ENCODE peak calls at places on chromosome 19, in five cellular contexts. One of them, this sample, is unnamed.

GRCh38 chr19:6062274-6062673 is 48.0 kb downstream of the RFX2 start:
- DNase-seq in CD4-positive, CD25-positive, alpha-beta regulatory T cell: peak; percentile 67
- DNase-seq in body of pancreas: no peak
- DNase-seq in GM23248: peak; percentile 45
- DNase-seq in cardiac muscle cell: no peak
- DNase-seq in this sample: peak; percentile 51

GRCh38 chr19:37999309-38000213 is 92.6 kb downstream of the SIPA1L3 start:
- DNase-seq in CD4-positive, CD25-positive, alpha-beta regulatory T cell: no peak
- DNase-seq in body of pancreas: no peak
- DNase-seq in GM23248: peak; percentile 97
- DNase-seq in cardiac muscle cell: no peak
- DNase-seq in this sample: peak; percentile 98

GRCh38 chr19:1261512-1261862 is 7.6 kb upstream of the CIRBP start:
- DNase-seq in CD4-positive, CD25-positive, alpha-beta regulatory T cell: peak; percentile 49
- DNase-seq in body of pancreas: no peak
- DNase-seq in GM23248: peak; percentile 63
- DNase-seq in cardiac muscle cell: no peak
- DNase-seq in this sample: no peak

GRCh38 chr19:38290631-38291147 is 13.4 kb upstream of the C19orf33 start:
- DNase-seq in CD4-positive, CD25-positive, alpha-beta regulatory T cell: no peak
- DNase-seq in body of pancreas: peak; percentile 85
- DNase-seq in GM23248: peak; percentile 98
- DNase-seq in cardiac muscle cell: no peak
- DNase-seq in this sample: peak; percentile 67

GRCh38 chr19:952049-952679 is 26.3 kb downstream of the ARID3A start:
- DNase-seq in CD4-positive, CD25-positive, alpha-beta regulatory T cell: no peak
- DNase-seq in body of pancreas: no peak
- DNase-seq in GM23248: no peak
- DNase-seq in cardiac muscle cell: peak; percentile 6
- DNase-seq in this sample: no peak

GRCh38 chr19:31502536-31503170 is 153.4 kb upstream of the TSHZ3 start:
- DNase-seq in CD4-positive, CD25-positive, alpha-beta regulatory T cell: no peak
- DNase-seq in body of pancreas: no peak
- DNase-seq in GM23248: no peak
- DNase-seq in cardiac muscle cell: no peak
- DNase-seq in this sample: no peak

GRCh38 chr19:14218615-14219330 is 12.8 kb upstream of the ADGRL1 start:
- DNase-seq in CD4-positive, CD25-positive, alpha-beta regulatory T cell: no peak
- DNase-seq in body of pancreas: no peak
- DNase-seq in GM23248: peak; percentile 40
- DNase-seq in cardiac muscle cell: no peak
- DNase-seq in this sample: peak; percentile 38

GRCh38 chr19:996051-996838 is 4.0 kb upstream of the GRIN3B start:
- DNase-seq in CD4-positive, CD25-positive, alpha-beta regulatory T cell: peak; percentile 51
- DNase-seq in body of pancreas: peak; percentile 52
- DNase-seq in GM23248: peak; percentile 84
- DNase-seq in cardiac muscle cell: no peak
- DNase-seq in this sample: peak; percentile 50

GRCh38 chr19:45306522-45307027 is 16.1 kb downstream of the CKM start:
- DNase-seq in CD4-positive, CD25-positive, alpha-beta regulatory T cell: no peak
- DNase-seq in body of pancreas: no peak
- DNase-seq in GM23248: no peak
- DNase-seq in cardiac muscle cell: peak; percentile 62
- DNase-seq in this sample: no peak

GRCh38 chr19:13537454-13537853 is 31.2 kb upstream of the CACNA1A start:
- DNase-seq in CD4-positive, CD25-positive, alpha-beta regulatory T cell: no peak
- DNase-seq in body of pancreas: no peak
- DNase-seq in GM23248: no peak
- DNase-seq in cardiac muscle cell: no peak
- DNase-seq in this sample: no peak

GRCh38 chr19:14416743-14417214 is 2.4 kb downstream of the DDX39A start:
- DNase-seq in CD4-positive, CD25-positive, alpha-beta regulatory T cell: no peak
- DNase-seq in body of pancreas: no peak
- DNase-seq in GM23248: peak; percentile 70
- DNase-seq in cardiac muscle cell: no peak
- DNase-seq in this sample: peak; percentile 41

GRCh38 chr19:33758541-33759013 is 38.1 kb upstream of the KCTD15 start:
- DNase-seq in CD4-positive, CD25-positive, alpha-beta regulatory T cell: no peak
- DNase-seq in body of pancreas: no peak
- DNase-seq in GM23248: no peak
- DNase-seq in cardiac muscle cell: peak; percentile 26
- DNase-seq in this sample: no peak

GRCh38 chr19:17871878-17872250 is at the start of gene SLC5A5:
- DNase-seq in CD4-positive, CD25-positive, alpha-beta regulatory T cell: peak; percentile 45
- DNase-seq in body of pancreas: no peak
- DNase-seq in GM23248: no peak
- DNase-seq in cardiac muscle cell: no peak
- DNase-seq in this sample: no peak

GRCh38 chr19:50741179-50741933 is 18.2 kb downstream of the CLEC11A start:
- DNase-seq in CD4-positive, CD25-positive, alpha-beta regulatory T cell: no peak
- DNase-seq in body of pancreas: no peak
- DNase-seq in GM23248: no peak
- DNase-seq in cardiac muscle cell: no peak
- DNase-seq in this sample: no peak

GRCh38 chr19:45136507-45137178 is 24.1 kb downstream of the NKPD1 start:
- DNase-seq in CD4-positive, CD25-positive, alpha-beta regulatory T cell: no peak
- DNase-seq in body of pancreas: no peak
- DNase-seq in GM23248: no peak
- DNase-seq in cardiac muscle cell: no peak
- DNase-seq in this sample: no peak

GRCh38 chr19:13195678-13196077 is 45.5 kb downstream of the IER2 start:
- DNase-seq in CD4-positive, CD25-positive, alpha-beta regulatory T cell: peak; percentile 73
- DNase-seq in body of pancreas: peak; percentile 83
- DNase-seq in GM23248: no peak
- DNase-seq in cardiac muscle cell: peak; percentile 61
- DNase-seq in this sample: no peak

GRCh38 chr19:58252102-58252685 is 23.5 kb downstream of the ZNF544 start:
- DNase-seq in CD4-positive, CD25-positive, alpha-beta regulatory T cell: peak; percentile 19
- DNase-seq in body of pancreas: no peak
- DNase-seq in GM23248: no peak
- DNase-seq in cardiac muscle cell: no peak
- DNase-seq in this sample: no peak

GRCh38 chr19:1251503-1252220 is 3.3 kb downstream of the MIDN start:
- DNase-seq in CD4-positive, CD25-positive, alpha-beta regulatory T cell: peak; percentile 85
- DNase-seq in body of pancreas: peak; percentile 76
- DNase-seq in GM23248: no peak
- DNase-seq in cardiac muscle cell: no peak
- DNase-seq in this sample: peak; percentile 37

GRCh38 chr19:18833141-18833476 is 1.4 kb downstream of the UPF1 start:
- DNase-seq in CD4-positive, CD25-positive, alpha-beta regulatory T cell: no peak
- DNase-seq in body of pancreas: no peak
- DNase-seq in GM23248: peak; percentile 51
- DNase-seq in cardiac muscle cell: no peak
- DNase-seq in this sample: no peak

GRCh38 chr19:35995655-35995993 is 636 bp downstream of the SDHAF1 start:
- DNase-seq in CD4-positive, CD25-positive, alpha-beta regulatory T cell: peak; percentile 67
- DNase-seq in body of pancreas: peak; percentile 58
- DNase-seq in GM23248: peak; percentile 72
- DNase-seq in cardiac muscle cell: peak; percentile 65
- DNase-seq in this sample: peak; percentile 25

GRCh38 chr19:49690656-49691242 is at the start of gene CPT1C:
- DNase-seq in CD4-positive, CD25-positive, alpha-beta regulatory T cell: peak; percentile 63
- DNase-seq in body of pancreas: peak; percentile 80
- DNase-seq in GM23248: peak; percentile 91
- DNase-seq in cardiac muscle cell: peak; percentile 84
- DNase-seq in this sample: peak; percentile 74

GRCh38 chr19:53224606-53225005 is 30.1 kb downstream of the ZNF677 start:
- DNase-seq in CD4-positive, CD25-positive, alpha-beta regulatory T cell: no peak
- DNase-seq in body of pancreas: no peak
- DNase-seq in GM23248: no peak
- DNase-seq in cardiac muscle cell: no peak
- DNase-seq in this sample: no peak

GRCh38 chr19:56840452-56841193 is at the start of the genes PEG3 and ZIM2:
- DNase-seq in CD4-positive, CD25-positive, alpha-beta regulatory T cell: no peak
- DNase-seq in body of pancreas: peak; percentile 32
- DNase-seq in GM23248: peak; percentile 35
- DNase-seq in cardiac muscle cell: no peak
- DNase-seq in this sample: no peak

GRCh38 chr19:51478381-51479285 is at the start of gene CEACAM18:
- DNase-seq in CD4-positive, CD25-positive, alpha-beta regulatory T cell: no peak
- DNase-seq in body of pancreas: no peak
- DNase-seq in GM23248: no peak
- DNase-seq in cardiac muscle cell: no peak
- DNase-seq in this sample: no peak

GRCh38 chr19:50909240-50910070 is 1.7 kb downstream of the KLK4 start:
- DNase-seq in CD4-positive, CD25-positive, alpha-beta regulatory T cell: peak; percentile 7
- DNase-seq in body of pancreas: peak; percentile 43
- DNase-seq in GM23248: peak; percentile 58
- DNase-seq in cardiac muscle cell: peak; percentile 87
- DNase-seq in this sample: no peak

GRCh38 chr19:57465680-57466381 is 8.9 kb upstream of the VN1R1 start:
- DNase-seq in CD4-positive, CD25-positive, alpha-beta regulatory T cell: peak; percentile 57
- DNase-seq in body of pancreas: no peak
- DNase-seq in GM23248: peak; percentile 65
- DNase-seq in cardiac muscle cell: no peak
- DNase-seq in this sample: peak; percentile 30

GRCh38 chr19:42846597-42846996 is 32.9 kb downstream of the PSG1 start:
- DNase-seq in CD4-positive, CD25-positive, alpha-beta regulatory T cell: no peak
- DNase-seq in body of pancreas: no peak
- DNase-seq in GM23248: peak; percentile 62
- DNase-seq in cardiac muscle cell: no peak
- DNase-seq in this sample: no peak

GRCh38 chr19:789473-790052 is 7.7 kb upstream of the PTBP1 start:
- DNase-seq in CD4-positive, CD25-positive, alpha-beta regulatory T cell: no peak
- DNase-seq in body of pancreas: no peak
- DNase-seq in GM23248: peak; percentile 23
- DNase-seq in cardiac muscle cell: peak; percentile 54
- DNase-seq in this sample: no peak

GRCh38 chr19:8452446-8453123 is 7.8 kb downstream of the HNRNPM start:
- DNase-seq in CD4-positive, CD25-positive, alpha-beta regulatory T cell: no peak
- DNase-seq in body of pancreas: no peak
- DNase-seq in GM23248: no peak
- DNase-seq in cardiac muscle cell: no peak
- DNase-seq in this sample: no peak

GRCh38 chr19:8453616-8454015 is 8.8 kb downstream of the HNRNPM start:
- DNase-seq in CD4-positive, CD25-positive, alpha-beta regulatory T cell: no peak
- DNase-seq in body of pancreas: no peak
- DNase-seq in GM23248: no peak
- DNase-seq in cardiac muscle cell: no peak
- DNase-seq in this sample: no peak

GRCh38 chr19:8451377-8451776 is 6.6 kb downstream of the HNRNPM start:
- DNase-seq in CD4-positive, CD25-positive, alpha-beta regulatory T cell: no peak
- DNase-seq in body of pancreas: no peak
- DNase-seq in GM23248: no peak
- DNase-seq in cardiac muscle cell: no peak
- DNase-seq in this sample: no peak

GRCh38 chr19:8449830-8450229 is 5.1 kb downstream of the HNRNPM start:
- DNase-seq in CD4-positive, CD25-positive, alpha-beta regulatory T cell: no peak
- DNase-seq in body of pancreas: peak; percentile 29
- DNase-seq in GM23248: no peak
- DNase-seq in cardiac muscle cell: no peak
- DNase-seq in this sample: no peak

DNA sequence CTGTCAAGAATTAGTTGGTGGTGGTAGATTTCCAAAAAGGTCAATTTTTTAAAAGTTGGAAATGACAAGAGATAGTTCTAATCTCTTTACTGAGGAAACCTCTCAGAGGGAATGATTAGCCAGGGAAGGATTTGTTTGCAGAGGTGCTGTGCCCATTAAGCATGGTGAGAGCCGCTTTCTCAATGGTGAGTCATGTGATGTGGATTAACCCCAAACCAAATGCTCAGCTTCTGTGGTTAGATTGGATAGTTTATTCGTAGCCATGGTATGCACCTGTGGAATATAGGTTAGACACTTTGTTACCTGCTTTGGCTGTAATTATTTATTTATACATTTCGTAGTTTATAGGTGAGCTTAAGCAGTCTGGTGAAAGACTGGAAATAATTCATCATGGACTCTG is 7.1 kb downstream of the HNRNPM start:
- DNase-seq in CD4-positive, CD25-positive, alpha-beta regulatory T cell: no peak
- DNase-seq in body of pancreas: no peak
- DNase-seq in GM23248: peak; percentile 82
- DNase-seq in cardiac muscle cell: no peak
- DNase-seq in this sample: peak; percentile 52
- H3K4me3 ChIP-seq in CD4-positive, CD25-positive, alpha-beta regulatory T cell: peak overlapping the region; percentile 47
- H3K4me3 ChIP-seq in body of pancreas: no peak overlapping the region
- H3K4me3 ChIP-seq in GM23248: no peak overlapping the region
- H3K4me3 ChIP-seq in cardiac muscle cell: no peak overlapping the region
- H3K4me3 ChIP-seq in this sample: no peak overlapping the region

DNA sequence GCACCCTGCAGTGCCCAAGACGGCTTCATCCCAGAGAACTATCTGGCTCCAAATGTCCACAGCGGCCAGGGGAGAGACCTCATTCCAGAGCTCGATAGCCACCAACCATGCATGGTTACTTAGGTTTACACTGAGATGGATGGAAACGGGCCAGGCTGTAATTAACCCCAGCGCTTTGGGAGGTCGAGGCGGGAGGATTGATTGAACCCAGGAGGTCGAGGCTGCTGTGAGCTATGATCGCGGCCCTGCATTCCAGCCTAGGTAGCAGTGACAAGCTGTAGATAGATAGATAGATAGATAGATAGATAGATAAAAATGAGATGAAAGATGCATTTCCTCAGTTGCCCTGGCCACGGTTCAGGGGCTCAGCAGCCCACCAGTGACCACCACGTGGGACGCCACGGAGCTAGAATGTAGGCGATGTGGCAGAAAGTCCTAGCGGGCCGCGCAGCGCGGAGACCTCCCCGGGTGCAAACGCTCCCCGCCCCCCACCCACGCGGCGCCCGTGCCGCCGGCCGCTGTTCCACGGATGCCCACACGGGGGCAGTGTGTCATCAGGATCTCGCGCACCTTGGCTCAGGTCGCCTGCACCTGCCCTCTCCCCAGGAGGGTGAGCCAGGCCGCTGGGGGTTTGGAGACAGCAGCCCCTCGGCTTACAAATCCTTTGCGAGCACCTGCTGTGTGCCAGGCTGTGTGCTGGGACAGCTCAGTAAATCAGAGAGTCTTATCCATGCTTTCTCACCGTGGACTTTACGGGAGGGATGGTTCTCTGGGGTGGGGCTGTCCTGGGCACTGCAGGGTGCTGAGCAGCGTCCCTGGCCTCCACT is 13.5 kb upstream of the TLE5 start:
- DNase-seq in CD4-positive, CD25-positive, alpha-beta regulatory T cell: peak; percentile 63
- DNase-seq in body of pancreas: peak; percentile 75
- DNase-seq in GM23248: peak; percentile 55
- DNase-seq in cardiac muscle cell: peak; percentile 61
- DNase-seq in this sample: no peak
- H3K4me3 ChIP-seq in CD4-positive, CD25-positive, alpha-beta regulatory T cell: no peak overlapping the region
- H3K4me3 ChIP-seq in body of pancreas: no peak overlapping the region
- H3K4me3 ChIP-seq in GM23248: peak overlapping the region; percentile 33
- H3K4me3 ChIP-seq in cardiac muscle cell: no peak overlapping the region
- H3K4me3 ChIP-seq in this sample: peak overlapping the region; percentile 37

GRCh38 chr19:2494084-2494446 is 18.1 kb downstream of the GADD45B start:
- DNase-seq in CD4-positive, CD25-positive, alpha-beta regulatory T cell: no peak
- DNase-seq in body of pancreas: no peak
- DNase-seq in GM23248: peak; percentile 97
- DNase-seq in cardiac muscle cell: no peak
- DNase-seq in this sample: peak; percentile 61
- H3K4me3 ChIP-seq in CD4-positive, CD25-positive, alpha-beta regulatory T cell: no peak overlapping the region
- H3K4me3 ChIP-seq in body of pancreas: no peak overlapping the region
- H3K4me3 ChIP-seq in GM23248: peak overlapping the region; percentile 69
- H3K4me3 ChIP-seq in cardiac muscle cell: no peak overlapping the region
- H3K4me3 ChIP-seq in this sample: peak overlapping the region; percentile 68

GRCh38 chr19:55085923-55086715 is 10.4 kb downstream of the EPS8L1 start:
- DNase-seq in CD4-positive, CD25-positive, alpha-beta regulatory T cell: no peak
- DNase-seq in body of pancreas: no peak
- DNase-seq in GM23248: peak; percentile 10
- DNase-seq in cardiac muscle cell: no peak
- DNase-seq in this sample: no peak
- H3K4me3 ChIP-seq in CD4-positive, CD25-positive, alpha-beta regulatory T cell: no peak overlapping the region
- H3K4me3 ChIP-seq in body of pancreas: no peak overlapping the region
- H3K4me3 ChIP-seq in GM23248: peak overlapping the region; percentile 72
- H3K4me3 ChIP-seq in cardiac muscle cell: peak overlapping the region; percentile 36
- H3K4me3 ChIP-seq in this sample: peak overlapping the region; percentile 63